ENCODE peak calls at places on chromosomes 13 and 19, in ten cellular contexts. C is Peyer's patch; M is thyroid gland; D is left ventricle myocardium inferior; Q is mucosa of descending colon; V is fibroblast of lung; B is esophagus muscularis mucosa; L is CD4-positive, alpha-beta memory T cell; W is adrenal gland; S is pancreas. J is an unnamed sample. For H3K4me1 and H3K36me3, the result is how much of the 10 kb centered on the place peaks cover.

GRCh38 chr19:16070366-16070990 is 5.8 kb upstream of the TPM4 start:
- DNase-seq in Q (peak), D (peak), M (peak), L (peak), C (peak), V (no peak), S (no peak), W (peak), B (no peak), J (no peak)

GRCh38 chr19:6730153-6730804 is 7.1 kb downstream of the GPR108 start:
- DNase-seq in D (no peak), M (peak), L (no peak), C (peak), W (peak), Q (peak), B (peak), S (peak), V (no peak), J (peak)

GRCh38 chr13:80454245-80454644 is 113.3 kb upstream of the SPRY2 start:
- DNase-seq in M (no peak), V (peak), S (no peak), C (no peak), L (no peak), W (no peak), Q (no peak), D (no peak), B (no peak), J (no peak)

GRCh38 chr13:107730835-107731234 is 484.5 kb downstream of the LIG4 start:
- DNase-seq in Q (no peak), S (no peak), W (no peak), M (no peak), V (peak), L (no peak), C (no peak), B (no peak), D (no peak), J (no peak)

GRCh38 chr13:20492641-20493040 is 33.0 kb downstream of the CRYL1 start:
- DNase-seq in W (peak), S (no peak), M (peak), C (no peak), L (peak), Q (no peak), V (peak), D (no peak), B (no peak), J (peak)

GRCh38 chr13:50126378-50127016 is 111.3 kb downstream of the KCNRG start:
- DNase-seq in M (no peak), B (no peak), W (no peak), S (peak), C (peak), Q (peak), L (peak), D (no peak), V (peak), J (no peak)

GRCh38 chr13:103188688-103189326 is 122.6 kb upstream of the SLC10A2 start:
- DNase-seq in L (no peak), M (no peak), S (no peak), V (peak), D (no peak), W (no peak), B (no peak), Q (no peak), C (no peak), J (no peak)

GRCh38 chr13:75792526-75793187 is 156.5 kb downstream of the LMO7 start:
- DNase-seq in Q (no peak), B (no peak), S (no peak), W (no peak), D (no peak), L (no peak), M (peak), V (no peak), C (no peak), J (no peak)

GRCh38 chr13:85541476-85541875 is 257.7 kb downstream of the SLITRK6 start:
- DNase-seq in Q (no peak), S (no peak), D (no peak), V (no peak), L (no peak), B (no peak), M (no peak), C (no peak), W (no peak), J (no peak)

GRCh38 chr13:49421391-49421790 is 22.5 kb downstream of the CAB39L start:
- DNase-seq in B (no peak), L (peak), Q (no peak), C (no peak), M (peak), S (no peak), W (no peak), D (no peak), V (no peak), J (peak)

GRCh38 chr13:27638521-27638920 is 16.8 kb downstream of the POLR1D start:
- DNase-seq in W (peak), S (no peak), B (no peak), D (no peak), C (no peak), L (no peak), Q (no peak), M (no peak), V (peak), J (peak)

GRCh38 chr13:29103036-29103800 is 283.1 kb downstream of the MTUS2 start:
- DNase-seq in V (no peak), W (no peak), M (no peak), S (no peak), C (no peak), Q (no peak), B (no peak), D (no peak), L (no peak), J (no peak)

GRCh38 chr19:12773571-12773970 is 1.8 kb downstream of the HOOK2 start:
- DNase-seq in Q (no peak), S (no peak), L (no peak), W (no peak), D (peak), M (no peak), C (no peak), V (no peak), B (no peak), J (no peak)

GRCh38 chr19:18013621-18014111 is 5.7 kb downstream of the ARRDC2 start:
- DNase-seq in D (peak), C (no peak), Q (no peak), S (no peak), M (no peak), V (no peak), B (no peak), L (no peak), W (peak), J (no peak)
- H3K4me1 ChIP-seq in D (half or more), C (under half), Q (under half), S (under half), M (under half), V (under half), B (half or more), L (half or more), W (under half), J (under half)

GRCh38 chr13:48411281-48412099 is 1.4 kb downstream of the LPAR6 start:
- DNase-seq in D (no peak), Q (no peak), L (no peak), M (no peak), W (no peak), B (no peak), S (no peak), V (no peak), C (no peak), J (no peak)
- H3K4me3 ChIP-seq in D (peak), Q (no peak), L (peak), M (no peak), W (no peak), B (peak), S (peak), V (peak), C (peak), J (peak)

DNA sequence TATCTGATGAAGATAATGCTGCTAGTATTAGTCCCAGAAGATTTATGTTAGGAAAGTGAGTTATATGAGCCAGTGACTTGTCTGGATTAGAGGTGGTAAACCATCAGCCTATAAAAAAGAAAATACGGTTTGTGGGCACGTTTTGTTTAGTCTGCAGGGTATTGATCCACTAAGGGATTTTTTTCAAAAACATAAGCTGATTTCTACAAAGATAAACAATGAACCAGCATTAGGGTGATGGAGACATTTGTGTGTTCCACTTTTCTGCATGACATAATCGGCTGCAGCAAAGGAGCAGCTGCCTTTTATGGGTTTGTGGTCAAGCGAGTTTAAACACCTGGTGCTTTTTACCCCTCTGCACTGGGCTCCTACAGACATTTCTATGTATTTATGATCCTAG is 836.4 kb upstream of the GPC6 start:
- DNase-seq in D (no peak), V (peak), S (no peak), L (no peak), M (no peak), C (no peak), W (no peak), Q (no peak), B (no peak), J (no peak)
- H3K36me3 ChIP-seq in D (under half), V (under half), S (under half), L (under half), M (under half), C (under half), W (under half), Q (under half), B (under half), J (under half)

GRCh38 chr19:3380829-3381228 is 14.4 kb downstream of the NFIC start:
- DNase-seq in S (no peak), W (no peak), B (no peak), V (no peak), C (no peak), D (no peak), Q (no peak), L (no peak), M (no peak), J (no peak)

GRCh38 chr19:3381701-3382372 is 15.5 kb downstream of the NFIC start:
- DNase-seq in C (no peak), D (no peak), M (no peak), S (peak), V (no peak), B (no peak), Q (no peak), W (peak), L (no peak), J (peak)

GRCh38 chr19:3386447-3387234 is 20.3 kb downstream of the NFIC start:
- DNase-seq in C (no peak), W (peak), Q (no peak), S (no peak), M (no peak), L (no peak), D (peak), B (no peak), V (no peak), J (no peak)

GRCh38 chr19:3382460-3383100 is 16.2 kb downstream of the NFIC start:
- DNase-seq in M (no peak), D (no peak), B (no peak), C (no peak), L (no peak), W (no peak), Q (no peak), S (no peak), V (no peak), J (no peak)

GRCh38 chr19:3383121-3383722 is 16.8 kb downstream of the NFIC start:
- DNase-seq in S (no peak), L (no peak), W (peak), V (no peak), Q (no peak), D (peak), B (no peak), M (no peak), C (no peak), J (peak)
- H3K4me1 ChIP-seq in S (half or more), L (under half), W (half or more), V (under half), Q (under half), D (half or more), B (half or more), M (under half), C (half or more), J (half or more)

GRCh38 chr19:48633148-48634035 is 3.8 kb downstream of the DBP start:
- DNase-seq in L (no peak), M (peak), S (no peak), D (no peak), Q (peak), W (peak), B (no peak), C (no peak), V (no peak), J (no peak)
- H3K4me3 ChIP-seq in L (no peak), M (no peak), S (no peak), D (peak), Q (no peak), W (no peak), B (peak), C (peak), V (peak), J (no peak)